ENCODE peak calls at places on chromosomes 1 and 21, in six cellular contexts. One of them, this sample, is unnamed.
A peak's percentile ranks its signal among the peaks of the same experiment; 100 is the strongest.

GRCh38 chr1:76862447-76862846 is 4.8 kb upstream of the ST6GALNAC5 start:
- DNase-seq in heart left ventricle: no peak
- DNase-seq in A549: no peak
- DNase-seq in spleen: no peak
- DNase-seq in upper lobe of left lung: no peak
- DNase-seq in sigmoid colon: no peak
- DNase-seq in this sample: no peak

GRCh38 chr1:94118013-94118412 is 2.9 kb downstream of the ABCA4 start:
- DNase-seq in heart left ventricle: no peak
- DNase-seq in A549: no peak
- DNase-seq in spleen: peak; percentile 22
- DNase-seq in upper lobe of left lung: no peak
- DNase-seq in sigmoid colon: no peak
- DNase-seq in this sample: no peak

GRCh38 chr21:38297193-38297592 is 40.4 kb downstream of the KCNJ15 start:
- DNase-seq in heart left ventricle: no peak
- DNase-seq in A549: no peak
- DNase-seq in spleen: no peak
- DNase-seq in upper lobe of left lung: no peak
- DNase-seq in sigmoid colon: no peak
- DNase-seq in this sample: no peak

GRCh38 chr1:37620707-37621106 is 14.0 kb downstream of the RSPO1 start:
- DNase-seq in heart left ventricle: no peak
- DNase-seq in A549: no peak
- DNase-seq in spleen: no peak
- DNase-seq in upper lobe of left lung: no peak
- DNase-seq in sigmoid colon: no peak
- DNase-seq in this sample: no peak

GRCh38 chr1:19369396-19370090 is 57.4 kb downstream of the SLC66A1 start:
- DNase-seq in heart left ventricle: no peak
- DNase-seq in A549: no peak
- DNase-seq in spleen: no peak
- DNase-seq in upper lobe of left lung: peak; percentile 71
- DNase-seq in sigmoid colon: no peak
- DNase-seq in this sample: no peak

GRCh38 chr1:18147672-18148071 is 40.1 kb downstream of the IGSF21 start:
- DNase-seq in heart left ventricle: no peak
- DNase-seq in A549: no peak
- DNase-seq in spleen: no peak
- DNase-seq in upper lobe of left lung: no peak
- DNase-seq in sigmoid colon: no peak
- DNase-seq in this sample: no peak

GRCh38 chr1:180585994-180586359 is 27.2 kb downstream of the OVAAL start:
- DNase-seq in heart left ventricle: no peak
- DNase-seq in A549: no peak
- DNase-seq in spleen: no peak
- DNase-seq in upper lobe of left lung: no peak
- DNase-seq in sigmoid colon: no peak
- DNase-seq in this sample: no peak

GRCh38 chr1:76285578-76286135 is 211.1 kb downstream of the ST6GALNAC3 start:
- DNase-seq in heart left ventricle: no peak
- DNase-seq in A549: no peak
- DNase-seq in spleen: no peak
- DNase-seq in upper lobe of left lung: no peak
- DNase-seq in sigmoid colon: no peak
- DNase-seq in this sample: no peak

GRCh38 chr1:46394108-46394871 is at the start of gene FAAH:
- DNase-seq in heart left ventricle: peak; percentile 56
- DNase-seq in A549: no peak
- DNase-seq in spleen: peak; percentile 85
- DNase-seq in upper lobe of left lung: peak; percentile 75
- DNase-seq in sigmoid colon: peak; percentile 80
- DNase-seq in this sample: peak; percentile 33

GRCh38 chr21:20592482-20592881 is 405.7 kb upstream of the NCAM2 start:
- DNase-seq in heart left ventricle: no peak
- DNase-seq in A549: no peak
- DNase-seq in spleen: no peak
- DNase-seq in upper lobe of left lung: no peak
- DNase-seq in sigmoid colon: no peak
- DNase-seq in this sample: no peak

GRCh38 chr1:228073870-228074545 is 8.5 kb upstream of the ARF1 start:
- DNase-seq in heart left ventricle: peak; percentile 18
- DNase-seq in A549: no peak
- DNase-seq in spleen: peak; percentile 74
- DNase-seq in upper lobe of left lung: peak; percentile 35
- DNase-seq in sigmoid colon: peak; percentile 53
- DNase-seq in this sample: no peak

GRCh38 chr1:59554011-59554673 is 257.2 kb downstream of the FGGY start:
- DNase-seq in heart left ventricle: no peak
- DNase-seq in A549: no peak
- DNase-seq in spleen: no peak
- DNase-seq in upper lobe of left lung: no peak
- DNase-seq in sigmoid colon: no peak
- DNase-seq in this sample: no peak

GRCh38 chr1:203592156-203592555 is 34.5 kb upstream of the ATP2B4 start:
- DNase-seq in heart left ventricle: no peak
- DNase-seq in A549: no peak
- DNase-seq in spleen: no peak
- DNase-seq in upper lobe of left lung: no peak
- DNase-seq in sigmoid colon: peak; percentile 74
- DNase-seq in this sample: no peak

GRCh38 chr1:30366914-30367313 is 356.5 kb downstream of the MATN1 start:
- DNase-seq in heart left ventricle: no peak
- DNase-seq in A549: no peak
- DNase-seq in spleen: no peak
- DNase-seq in upper lobe of left lung: no peak
- DNase-seq in sigmoid colon: no peak
- DNase-seq in this sample: no peak

GRCh38 chr1:40866408-40866788 is 4.2 kb upstream of the CITED4 start:
- DNase-seq in heart left ventricle: no peak
- DNase-seq in A549: no peak
- DNase-seq in spleen: no peak
- DNase-seq in upper lobe of left lung: no peak
- DNase-seq in sigmoid colon: no peak
- DNase-seq in this sample: no peak

GRCh38 chr1:232962761-232963357 is 12.4 kb downstream of the NTPCR start:
- DNase-seq in heart left ventricle: no peak
- DNase-seq in A549: no peak
- DNase-seq in spleen: no peak
- DNase-seq in upper lobe of left lung: no peak
- DNase-seq in sigmoid colon: no peak
- DNase-seq in this sample: no peak

GRCh38 chr1:63813829-63814277 is 40.0 kb downstream of the ROR1 start:
- DNase-seq in heart left ventricle: no peak
- DNase-seq in A549: no peak
- DNase-seq in spleen: no peak
- DNase-seq in upper lobe of left lung: no peak
- DNase-seq in sigmoid colon: no peak
- DNase-seq in this sample: no peak

GRCh38 chr1:182235952-182236650 is 155.5 kb downstream of the GLUL start:
- DNase-seq in heart left ventricle: peak; percentile 78
- DNase-seq in A549: no peak
- DNase-seq in spleen: no peak
- DNase-seq in upper lobe of left lung: peak; percentile 47
- DNase-seq in sigmoid colon: no peak
- DNase-seq in this sample: peak; percentile 68

GRCh38 chr1:23592209-23592905 is 33.1 kb upstream of the ID3 start:
- DNase-seq in heart left ventricle: no peak
- DNase-seq in A549: no peak
- DNase-seq in spleen: no peak
- DNase-seq in upper lobe of left lung: no peak
- DNase-seq in sigmoid colon: no peak
- DNase-seq in this sample: no peak

GRCh38 chr1:47751188-47751587 is 246.0 kb downstream of the TRABD2B start:
- DNase-seq in heart left ventricle: no peak
- DNase-seq in A549: no peak
- DNase-seq in spleen: no peak
- DNase-seq in upper lobe of left lung: no peak
- DNase-seq in sigmoid colon: no peak
- DNase-seq in this sample: no peak

GRCh38 chr1:210321552-210321951 is 7.2 kb upstream of the HHAT start:
- DNase-seq in heart left ventricle: no peak
- DNase-seq in A549: no peak
- DNase-seq in spleen: no peak
- DNase-seq in upper lobe of left lung: no peak
- DNase-seq in sigmoid colon: no peak
- DNase-seq in this sample: no peak

GRCh38 chr1:8197493-8198282 is 120.2 kb upstream of the SLC45A1 start:
- DNase-seq in heart left ventricle: peak; percentile 40
- DNase-seq in A549: peak; percentile 68
- DNase-seq in spleen: peak; percentile 62
- DNase-seq in upper lobe of left lung: peak; percentile 82
- DNase-seq in sigmoid colon: peak; percentile 91
- DNase-seq in this sample: peak; percentile 62

GRCh38 chr1:220153147-220153546 is 59.2 kb downstream of the IARS2 start:
- DNase-seq in heart left ventricle: no peak
- DNase-seq in A549: no peak
- DNase-seq in spleen: no peak
- DNase-seq in upper lobe of left lung: no peak
- DNase-seq in sigmoid colon: no peak
- DNase-seq in this sample: no peak

GRCh38 chr1:235416662-235417049 is 49.4 kb downstream of the TBCE start:
- DNase-seq in heart left ventricle: no peak
- DNase-seq in A549: no peak
- DNase-seq in spleen: no peak
- DNase-seq in upper lobe of left lung: no peak
- DNase-seq in sigmoid colon: no peak
- DNase-seq in this sample: no peak

GRCh38 chr1:155472491-155472890 is 90.1 kb downstream of the ASH1L start:
- DNase-seq in heart left ventricle: no peak
- DNase-seq in A549: no peak
- DNase-seq in spleen: no peak
- DNase-seq in upper lobe of left lung: no peak
- DNase-seq in sigmoid colon: no peak
- DNase-seq in this sample: no peak

GRCh38 chr1:155474156-155474555 is 88.4 kb downstream of the ASH1L start:
- DNase-seq in heart left ventricle: no peak
- DNase-seq in A549: no peak
- DNase-seq in spleen: no peak
- DNase-seq in upper lobe of left lung: no peak
- DNase-seq in sigmoid colon: no peak
- DNase-seq in this sample: no peak

GRCh38 chr1:155471026-155471425 is 91.6 kb downstream of the ASH1L start:
- DNase-seq in heart left ventricle: no peak
- DNase-seq in A549: no peak
- DNase-seq in spleen: no peak
- DNase-seq in upper lobe of left lung: no peak
- DNase-seq in sigmoid colon: no peak
- DNase-seq in this sample: no peak

GRCh38 chr1:155471891-155472290 is 90.7 kb downstream of the ASH1L start:
- DNase-seq in heart left ventricle: no peak
- DNase-seq in A549: no peak
- DNase-seq in spleen: no peak
- DNase-seq in upper lobe of left lung: no peak
- DNase-seq in sigmoid colon: no peak
- DNase-seq in this sample: no peak

DNA sequence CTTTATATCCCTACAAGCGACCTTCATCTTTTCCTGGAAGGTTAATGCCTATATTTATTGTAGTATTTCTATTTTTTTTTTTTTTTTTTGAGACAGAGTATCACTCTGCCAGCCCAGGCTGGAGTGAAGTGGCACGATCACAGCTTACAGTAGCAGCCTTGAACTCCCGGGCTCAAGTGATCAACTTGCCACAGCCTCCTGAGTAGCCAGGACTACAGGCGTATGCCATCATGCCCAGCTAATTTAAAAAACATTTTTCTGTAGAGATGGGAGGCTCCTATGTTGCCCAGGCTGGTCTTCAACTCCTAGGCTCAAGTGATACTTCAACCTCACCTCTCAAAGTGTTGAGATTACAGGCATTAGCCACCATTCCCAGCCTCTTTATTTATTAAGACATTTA is 89.2 kb downstream of the ASH1L start:
- DNase-seq in heart left ventricle: no peak
- DNase-seq in A549: no peak
- DNase-seq in spleen: no peak
- DNase-seq in upper lobe of left lung: no peak
- DNase-seq in sigmoid colon: no peak
- DNase-seq in this sample: no peak
- H3K4me3 ChIP-seq in heart left ventricle: no peak overlapping the region
- H3K4me3 ChIP-seq in A549: no peak overlapping the region
- H3K4me3 ChIP-seq in spleen: no peak overlapping the region
- H3K4me3 ChIP-seq in upper lobe of left lung: no peak overlapping the region
- H3K4me3 ChIP-seq in sigmoid colon: no peak overlapping the region
- H3K4me3 ChIP-seq in this sample: no peak overlapping the region

GRCh38 chr1:117403597-117403996 is 36.3 kb downstream of the MAN1A2 start:
- DNase-seq in heart left ventricle: no peak
- DNase-seq in A549: no peak
- DNase-seq in spleen: no peak
- DNase-seq in upper lobe of left lung: no peak
- DNase-seq in sigmoid colon: no peak
- DNase-seq in this sample: no peak
- TF ChIP-seq POLR2A in heart left ventricle: no peak
- TF ChIP-seq POLR2A in A549: no peak
- TF ChIP-seq POLR2A in spleen: no peak
- TF ChIP-seq POLR2A in upper lobe of left lung: no peak
- TF ChIP-seq POLR2A in sigmoid colon: no peak
- TF ChIP-seq POLR2A in this sample: no peak

GRCh38 chr1:169610110-169610509 is 19.8 kb downstream of the SELP start:
- DNase-seq in heart left ventricle: no peak
- DNase-seq in A549: no peak
- DNase-seq in spleen: no peak
- DNase-seq in upper lobe of left lung: no peak
- DNase-seq in sigmoid colon: no peak
- DNase-seq in this sample: no peak

GRCh38 chr1:169610858-169611257 is 19.1 kb downstream of the SELP start:
- DNase-seq in heart left ventricle: no peak
- DNase-seq in A549: no peak
- DNase-seq in spleen: no peak
- DNase-seq in upper lobe of left lung: no peak
- DNase-seq in sigmoid colon: no peak
- DNase-seq in this sample: no peak

GRCh38 chr1:169604781-169605560 is 18.7 kb upstream of the F5 start:
- DNase-seq in heart left ventricle: peak; percentile 34
- DNase-seq in A549: no peak
- DNase-seq in spleen: peak; percentile 86
- DNase-seq in upper lobe of left lung: peak; percentile 69
- DNase-seq in sigmoid colon: no peak
- DNase-seq in this sample: no peak

DNA sequence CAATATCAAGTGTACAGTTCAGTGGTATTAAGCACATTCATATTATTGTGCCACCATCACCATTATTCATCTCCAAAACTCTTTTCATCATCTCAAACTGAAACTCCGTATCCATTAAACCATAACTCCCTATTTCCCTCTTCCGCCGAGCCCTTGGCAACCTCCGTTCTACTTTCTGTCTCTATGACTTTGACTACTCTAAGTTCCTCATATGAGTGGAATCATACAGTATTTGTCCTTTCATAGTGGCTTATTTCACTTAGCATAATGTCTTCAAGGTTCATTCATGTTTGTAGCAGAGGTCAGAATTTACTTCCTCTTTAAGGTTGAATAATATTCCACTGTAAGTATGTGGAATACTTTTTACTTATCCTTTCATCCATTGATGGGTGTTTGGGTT is 21.7 kb downstream of the SELP start:
- DNase-seq in heart left ventricle: no peak
- DNase-seq in A549: no peak
- DNase-seq in spleen: no peak
- DNase-seq in upper lobe of left lung: no peak
- DNase-seq in sigmoid colon: no peak
- DNase-seq in this sample: no peak
- TF ChIP-seq CTCF in heart left ventricle: no peak
- TF ChIP-seq CTCF in A549: no peak
- TF ChIP-seq CTCF in spleen: no peak
- TF ChIP-seq CTCF in upper lobe of left lung: no peak
- TF ChIP-seq CTCF in sigmoid colon: no peak
- TF ChIP-seq CTCF in this sample: no peak

GRCh38 chr1:44801491-44802305 is 1.5 kb downstream of the PLK3 start:
- DNase-seq in heart left ventricle: peak; percentile 32
- DNase-seq in A549: no peak
- DNase-seq in spleen: peak; percentile 84
- DNase-seq in upper lobe of left lung: no peak
- DNase-seq in sigmoid colon: peak; percentile 70
- DNase-seq in this sample: no peak
- H3K4me3 ChIP-seq in heart left ventricle: peak overlapping the region; percentile 94
- H3K4me3 ChIP-seq in A549: peak overlapping the region; percentile 98
- H3K4me3 ChIP-seq in spleen: peak overlapping the region; percentile 84
- H3K4me3 ChIP-seq in upper lobe of left lung: peak overlapping the region; percentile 93
- H3K4me3 ChIP-seq in sigmoid colon: peak overlapping the region; percentile 83
- H3K4me3 ChIP-seq in this sample: peak overlapping the region; percentile 71